ENCODE peak calls at places on chromosomes 6 and 20, in nine cellular contexts. B is ascending aorta, R is tibial nerve, I is astrocyte, Z is AG09309, E is NB4, G is GM23338, A is body of pancreas, F is mucosa of descending colon. N is an unnamed sample.

GRCh38 chr6:167350322-167350721 is 25.4 kb downstream of the TTLL2 start:
- DNase-seq in G (peak), R (no peak), I (no peak), F (peak), B (no peak), A (no peak), Z (no peak), E (no peak), N (no peak)

GRCh38 chr6:159190460-159190859 is 21.3 kb downstream of the FNDC1 start:
- DNase-seq in B (no peak), Z (no peak), E (no peak), I (no peak), A (no peak), F (no peak), G (no peak), R (no peak), N (no peak)

GRCh38 chr20:49203011-49203410 is 14.9 kb upstream of the STAU1 start:
- DNase-seq in B (peak), E (no peak), A (no peak), G (no peak), Z (no peak), F (no peak), I (no peak), R (no peak), N (no peak)

GRCh38 chr6:90216081-90216977 is 80.3 kb downstream of the BACH2 start:
- DNase-seq in F (peak), G (peak), A (peak), I (peak), B (no peak), R (peak), Z (no peak), E (peak), N (peak)

GRCh38 chr6:3202999-3203696 is 24.3 kb downstream of the TUBB2B start:
- DNase-seq in A (no peak), B (no peak), I (peak), G (no peak), R (no peak), Z (peak), F (no peak), E (no peak), N (peak)

GRCh38 chr6:47343631-47344421 is 34.1 kb upstream of the TNFRSF21 start:
- DNase-seq in F (peak), G (no peak), Z (no peak), I (no peak), B (no peak), A (peak), E (no peak), R (no peak), N (no peak)

GRCh38 chr6:44254201-44254956 is 2.9 kb downstream of the SLC35B2 start:
- DNase-seq in G (no peak), A (no peak), E (peak), B (no peak), I (no peak), Z (no peak), F (no peak), R (no peak), N (peak)

GRCh38 chr20:33673411-33674293 is 576 bp downstream of the NECAB3 start:
- DNase-seq in E (peak), G (no peak), I (no peak), Z (no peak), F (no peak), B (no peak), R (no peak), A (no peak), N (no peak)

GRCh38 chr20:58094698-58095097 is 133.8 kb downstream of the ANKRD60 start:
- DNase-seq in R (no peak), A (no peak), F (no peak), Z (no peak), E (no peak), I (no peak), B (peak), G (no peak), N (no peak)

GRCh38 chr6:66421570-66421969 is 714.5 kb upstream of the EYS start:
- DNase-seq in B (no peak), F (no peak), E (peak), A (no peak), G (peak), Z (no peak), I (no peak), R (no peak), N (no peak)

GRCh38 chr6:155272353-155273222 is 8.8 kb downstream of the CLDN20 start:
- DNase-seq in Z (no peak), F (no peak), E (no peak), B (no peak), G (no peak), R (no peak), I (peak), A (no peak), N (no peak)

DNA sequence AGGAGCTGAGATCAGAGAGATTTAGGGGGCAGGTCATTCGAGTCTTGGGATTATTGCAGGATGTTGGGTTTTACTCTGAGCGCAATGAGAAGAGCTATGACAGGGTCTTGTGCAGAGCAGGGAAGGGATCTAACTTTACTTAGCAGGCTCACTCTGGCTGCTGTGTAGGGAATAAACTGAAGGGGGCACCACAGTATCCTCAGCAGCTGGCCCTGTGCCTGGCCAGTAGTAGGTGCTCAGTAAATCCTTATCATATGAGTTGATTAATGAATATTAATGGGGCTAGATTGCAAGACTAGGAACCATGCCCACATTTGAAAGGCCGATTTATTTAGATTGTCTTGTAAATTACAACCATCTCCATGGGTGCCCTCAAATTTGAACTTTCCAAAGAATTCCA is 4.6 kb upstream of the MDGA1 start:
- DNase-seq in E (peak), F (no peak), R (no peak), Z (no peak), I (no peak), B (no peak), A (no peak), G (no peak), N (no peak)
- TF ChIP-seq CTCF in E (peak), F (no peak), R (no peak), Z (peak), I (no peak), B (no peak), A (no peak), G (peak), N (peak)

GRCh38 chr20:23260181-23260840 is 90.3 kb upstream of the NXT1 start:
- DNase-seq in G (no peak), A (no peak), F (no peak), R (no peak), E (no peak), I (no peak), B (no peak), Z (no peak), N (no peak)

GRCh38 chr20:23265226-23265625 is 85.4 kb upstream of the NXT1 start:
- DNase-seq in F (no peak), E (no peak), I (no peak), R (no peak), Z (no peak), A (no peak), G (no peak), B (no peak), N (no peak)

GRCh38 chr20:23266530-23267398 is 83.8 kb upstream of the NXT1 start:
- DNase-seq in B (no peak), G (no peak), R (no peak), A (no peak), Z (no peak), E (no peak), I (no peak), F (no peak), N (no peak)

GRCh38 chr20:23267909-23268308 is 82.7 kb upstream of the NXT1 start:
- DNase-seq in E (no peak), B (no peak), Z (no peak), I (no peak), A (no peak), R (no peak), F (no peak), G (no peak), N (no peak)

GRCh38 chr20:23264545-23264944 is 86.0 kb upstream of the NXT1 start:
- DNase-seq in F (no peak), A (no peak), Z (no peak), B (no peak), R (no peak), G (no peak), E (no peak), I (no peak), N (no peak)
- H3K4me3 ChIP-seq in F (no peak), A (no peak), Z (no peak), B (no peak), R (no peak), G (no peak), E (no peak), I (no peak), N (no peak)

GRCh38 chr6:41547799-41548097 is 1.6 kb downstream of the FOXP4 start:
- DNase-seq in B (no peak), R (no peak), E (no peak), A (no peak), F (no peak), Z (no peak), G (peak), I (no peak), N (no peak)

GRCh38 chr6:41546475-41546865 is 289 bp downstream of the FOXP4 start:
- DNase-seq in A (no peak), B (no peak), R (no peak), E (no peak), G (peak), Z (no peak), F (no peak), I (peak), N (no peak)

GRCh38 chr6:41546866-41547798 is 951 bp downstream of the FOXP4 start:
- DNase-seq in B (no peak), G (peak), A (peak), E (peak), R (no peak), Z (no peak), I (peak), F (peak), N (peak)

GRCh38 chr6:41545174-41545702 is 943 bp upstream of the FOXP4 start:
- DNase-seq in G (no peak), E (no peak), B (no peak), R (no peak), A (no peak), I (no peak), F (no peak), Z (no peak), N (no peak)

GRCh38 chr6:41545703-41546474 is at the start of gene FOXP4:
- DNase-seq in F (peak), G (peak), E (peak), B (peak), R (peak), I (peak), Z (peak), A (peak), N (peak)
- TF ChIP-seq CTCF in F (no peak), G (no peak), E (no peak), B (no peak), R (no peak), I (no peak), Z (peak), A (no peak), N (no peak)

DNA sequence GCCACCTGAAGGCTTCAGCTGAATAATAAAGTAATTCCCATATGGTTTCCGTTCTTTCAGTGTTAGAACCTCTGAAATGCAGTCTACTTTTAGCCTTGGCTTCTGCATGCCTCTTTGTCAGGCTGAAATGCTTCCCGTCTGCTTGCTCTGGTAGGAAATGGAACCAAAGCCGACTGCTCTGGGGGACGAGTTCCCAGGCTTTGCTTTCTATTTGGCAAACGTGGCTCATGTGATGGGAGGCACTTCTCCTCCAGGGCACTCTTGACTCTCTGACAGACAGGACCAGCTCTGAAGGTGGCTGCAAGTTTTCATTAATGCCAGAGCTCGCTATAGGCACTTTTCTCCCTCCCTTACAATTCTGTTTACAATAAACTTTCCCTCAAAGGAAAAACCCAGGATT is 225.2 kb downstream of the PRL start:
- DNase-seq in R (no peak), G (peak), A (peak), Z (no peak), F (peak), I (peak), E (no peak), B (peak), N (peak)
- H3K4me3 ChIP-seq in R (peak), G (no peak), A (no peak), Z (peak), F (no peak), I (peak), E (no peak), B (no peak), N (peak)

GRCh38 chr6:22470454-22471368 is 98.7 kb upstream of the HDGFL1 start:
- DNase-seq in G (peak), I (peak), F (peak), A (peak), Z (peak), B (peak), R (peak), E (no peak), N (peak)
- TF ChIP-seq CTCF in G (peak), I (no peak), F (no peak), A (peak), Z (no peak), B (no peak), R (no peak), E (no peak), N (peak)

GRCh38 chr6:139290787-139291294 is 957 bp downstream of the TXLNB start:
- DNase-seq in R (peak), A (no peak), Z (no peak), E (peak), B (no peak), I (peak), F (peak), G (no peak), N (peak)

GRCh38 chr6:139295906-139296305 is 4.1 kb upstream of the TXLNB start:
- DNase-seq in R (no peak), A (no peak), F (peak), Z (no peak), I (no peak), G (no peak), E (peak), B (no peak), N (no peak)

GRCh38 chr6:139289233-139289632 is 2.6 kb downstream of the TXLNB start:
- DNase-seq in R (no peak), Z (no peak), A (no peak), G (peak), B (no peak), F (no peak), E (no peak), I (no peak), N (no peak)

GRCh38 chr6:139288496-139289040 is 3.2 kb downstream of the TXLNB start:
- DNase-seq in A (no peak), R (no peak), B (no peak), G (no peak), Z (no peak), E (no peak), F (no peak), I (no peak), N (no peak)

GRCh38 chr6:139291813-139292619 is at the start of gene TXLNB:
- DNase-seq in G (peak), E (peak), I (peak), F (peak), B (peak), R (peak), Z (no peak), A (peak), N (peak)
- H3K4me3 ChIP-seq in G (no peak), E (peak), I (no peak), F (no peak), B (peak), R (peak), Z (peak), A (no peak), N (peak)

N was measured in GM12865.